ENCODE peak calls at places on chromosomes 7 and 10, in seven cellular contexts. K, M, V, F, H, Q and W are unnamed samples.

GRCh38 chr7:35356495-35356894 is 102.6 kb upstream of the TBX20 start:
- DNase-seq in K (no peak), M (no peak), V (no peak), F (no peak), H (no peak), Q (no peak), W (no peak)

GRCh38 chr10:67697646-67698245 is 1.8 kb upstream of the CTNNA3 start:
- DNase-seq in K (no peak), M (peak), V (no peak), F (peak), H (no peak), Q (peak), W (peak)

GRCh38 chr7:22121702-22122474 is 176.2 kb upstream of the CDCA7L start:
- DNase-seq in K (no peak), M (peak), V (no peak), F (no peak), H (no peak), Q (no peak), W (peak)

GRCh38 chr7:100965723-100966541 is 3.4 kb upstream of the MUC12 start:
- DNase-seq in K (no peak), M (peak), V (peak), F (peak), H (peak), Q (peak), W (peak)

GRCh38 chr7:47170516-47170915 is 411.4 kb downstream of the TNS3 start:
- DNase-seq in K (no peak), M (no peak), V (no peak), F (no peak), H (no peak), Q (peak), W (no peak)

GRCh38 chr7:17371656-17372524 is 73.4 kb downstream of the AHR start:
- DNase-seq in K (no peak), M (peak), V (no peak), F (no peak), H (no peak), Q (peak), W (peak)

GRCh38 chr10:97332586-97333350 is 1.8 kb downstream of the FRAT2 start:
- DNase-seq in K (no peak), M (peak), V (peak), F (no peak), H (no peak), Q (peak), W (peak)

GRCh38 chr7:113197274-113197673 is 78.9 kb upstream of the SMIM30 start:
- DNase-seq in K (no peak), M (no peak), V (no peak), F (no peak), H (no peak), Q (no peak), W (peak)

GRCh38 chr7:111740942-111741341 is 178.7 kb upstream of the IMMP2L start:
- DNase-seq in K (no peak), M (no peak), V (no peak), F (no peak), H (no peak), Q (no peak), W (no peak)

GRCh38 chr10:659710-660141 is 29.7 kb downstream of the DIP2C start:
- DNase-seq in K (no peak), M (peak), V (no peak), F (no peak), H (no peak), Q (no peak), W (peak)

GRCh38 chr7:112001089-112001826 is 204.9 kb downstream of the DOCK4 start:
- DNase-seq in K (no peak), M (peak), V (no peak), F (no peak), H (no peak), Q (peak), W (peak)

GRCh38 chr7:128120116-128120515 is 88.9 kb upstream of the LRRC4 start:
- DNase-seq in K (no peak), M (no peak), V (no peak), F (no peak), H (no peak), Q (no peak), W (no peak)

GRCh38 chr7:128121731-128122576 is 90.7 kb upstream of the LRRC4 start:
- DNase-seq in K (no peak), M (peak), V (no peak), F (no peak), H (no peak), Q (no peak), W (no peak)

GRCh38 chr7:128119036-128119435 is 87.8 kb upstream of the LRRC4 start:
- DNase-seq in K (no peak), M (no peak), V (no peak), F (no peak), H (no peak), Q (no peak), W (no peak)

GRCh38 chr7:128122577-128123290 is 91.5 kb upstream of the LRRC4 start:
- DNase-seq in K (no peak), M (no peak), V (no peak), F (no peak), H (no peak), Q (no peak), W (no peak)

DNA sequence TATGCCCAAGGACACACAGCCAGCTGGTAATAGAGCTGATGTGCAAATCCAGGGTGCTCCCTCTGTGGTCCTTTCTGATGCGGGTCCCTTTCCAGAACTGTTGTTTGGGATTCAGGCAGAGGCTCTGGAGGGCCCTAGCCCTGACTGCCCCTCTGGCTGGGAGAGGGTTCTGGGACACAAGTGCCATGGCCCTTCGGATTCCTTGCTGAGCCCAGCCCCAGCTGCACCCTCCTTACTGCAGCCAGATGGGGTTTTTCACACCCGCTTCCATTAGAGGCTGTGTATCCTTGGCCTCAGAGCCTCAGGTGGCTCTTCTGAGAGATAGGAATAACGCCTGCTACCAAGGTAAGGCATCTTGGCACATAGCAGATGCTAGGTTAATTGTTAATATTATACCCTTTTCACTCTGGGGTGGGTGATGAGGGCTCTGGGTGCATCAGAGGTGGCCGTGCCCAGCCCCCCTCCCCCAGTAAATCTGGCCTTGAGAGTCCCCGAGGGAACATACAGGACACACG is 89.8 kb upstream of the LRRC4 start:
- DNase-seq in K (no peak), M (no peak), V (no peak), F (no peak), H (no peak), Q (no peak), W (no peak)
- H3K4me3 ChIP-seq in K (no peak), M (no peak), V (no peak), F (no peak), H (no peak), Q (no peak), W (no peak)

GRCh38 chr10:80458638-80459037 is 4.5 kb downstream of the TSPAN14 start:
- DNase-seq in K (no peak), M (no peak), V (no peak), F (peak), H (no peak), Q (no peak), W (no peak)

GRCh38 chr10:80455461-80456345 is 1.6 kb downstream of the TSPAN14 start:
- DNase-seq in K (no peak), M (no peak), V (no peak), F (no peak), H (no peak), Q (no peak), W (no peak)

GRCh38 chr10:80458263-80458625 is 4.1 kb downstream of the TSPAN14 start:
- DNase-seq in K (no peak), M (no peak), V (no peak), F (no peak), H (no peak), Q (no peak), W (no peak)

GRCh38 chr10:80459047-80459865 is 5.1 kb downstream of the TSPAN14 start:
- DNase-seq in K (peak), M (peak), V (no peak), F (peak), H (peak), Q (no peak), W (peak)

GRCh38 chr10:80457554-80458262 is 3.6 kb downstream of the TSPAN14 start:
- DNase-seq in K (no peak), M (no peak), V (no peak), F (no peak), H (no peak), Q (no peak), W (no peak)
- TF ChIP-seq CTCF in K (peak), M (no peak), V (no peak), F (no peak), H (no peak), Q (no peak), W (no peak)

GRCh38 chr7:128347573-128348147 is 4.0 kb upstream of the RBM28 start:
- DNase-seq in K (no peak), M (peak), V (no peak), F (peak), H (peak), Q (peak), W (no peak)

GRCh38 chr7:128343554-128344430 is at the start of gene RBM28:
- DNase-seq in K (peak), M (peak), V (peak), F (peak), H (peak), Q (peak), W (peak)

GRCh38 chr7:128344431-128344774 is 695 bp upstream of the RBM28 start:
- DNase-seq in K (no peak), M (no peak), V (no peak), F (no peak), H (no peak), Q (no peak), W (no peak)

GRCh38 chr7:128341733-128342132 is 2.0 kb downstream of the RBM28 start:
- DNase-seq in K (no peak), M (no peak), V (no peak), F (no peak), H (no peak), Q (no peak), W (no peak)
- H3K4me3 ChIP-seq in K (peak), M (peak), V (no peak), F (no peak), H (no peak), Q (no peak), W (no peak)

DNA sequence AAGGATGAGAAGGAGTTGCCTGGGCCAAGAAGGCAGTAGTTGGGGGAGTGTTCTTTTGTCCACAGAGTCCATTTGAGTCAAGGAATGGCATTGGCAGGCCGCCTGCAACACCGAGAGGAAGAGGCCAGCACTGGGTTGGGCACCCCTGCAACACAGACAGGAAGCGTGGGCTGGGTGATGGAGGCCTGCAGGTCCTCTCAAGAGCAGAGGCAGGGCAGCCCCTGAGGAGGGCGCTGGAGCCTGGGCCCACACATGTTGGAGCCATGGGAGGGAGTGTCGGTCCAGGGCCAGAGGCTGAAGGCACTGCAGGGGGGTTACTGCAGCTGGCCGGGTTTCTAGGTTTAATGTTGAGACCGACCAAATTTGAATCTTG is 137.3 kb downstream of the PTPN20 start:
- DNase-seq in K (no peak), M (no peak), V (no peak), F (no peak), H (no peak), Q (no peak), W (no peak)
- TF ChIP-seq CTCF in K (no peak), M (no peak), V (no peak), F (no peak), H (no peak), Q (no peak), W (no peak)